ENCODE peak calls at places on chromosome 14, in eight cellular contexts. A, E, O, C, N, R, H and D are unnamed samples.

GRCh38 chr14:99718031-99718810 is 34.1 kb downstream of the CYP46A1 start:
- DNase-seq in H (no peak), A (no peak), O (no peak), N (no peak), E (peak; percentile 45), C (no peak), R (no peak), D (peak; percentile 1)

GRCh38 chr14:71666579-71667145 is 265.6 kb upstream of the RGS6 start:
- DNase-seq in H (no peak), N (no peak), C (no peak), O (no peak), R (no peak), A (no peak), E (no peak), D (no peak)

GRCh38 chr14:56199095-56199975 is 81.1 kb downstream of the PELI2 start:
- DNase-seq in E (no peak), O (no peak), C (no peak), A (no peak), H (no peak), N (no peak), R (peak; percentile 97), D (peak; percentile 62)

GRCh38 chr14:94398536-94398935 is 10.1 kb upstream of the SERPINA1 start:
- DNase-seq in N (no peak), E (no peak), A (no peak), C (no peak), O (no peak), R (no peak), H (no peak), D (no peak)

GRCh38 chr14:106883218-106883692 is 1356.9 kb downstream of the TMEM121 start:
- DNase-seq in R (peak; percentile 43), O (peak; percentile 1), C (peak; percentile 19), N (no peak), E (no peak), A (no peak), H (peak; percentile 27), D (no peak)

GRCh38 chr14:68564236-68564825 is 228.5 kb downstream of the ZFP36L1 start:
- DNase-seq in E (peak; percentile 25), H (no peak), O (no peak), A (no peak), C (no peak), R (no peak), N (no peak), D (no peak)

GRCh38 chr14:100641274-100641860 is 54.1 kb upstream of the BEGAIN start:
- DNase-seq in O (no peak), H (peak; percentile 60), A (no peak), C (no peak), E (no peak), R (peak; percentile 13), N (no peak), D (no peak)

GRCh38 chr14:32394038-32394437 is 64.9 kb downstream of the AKAP6 start:
- DNase-seq in E (no peak), O (no peak), R (no peak), N (no peak), C (no peak), H (no peak), A (no peak), D (no peak)

GRCh38 chr14:79580908-79581307 is 630.4 kb downstream of the DIO2 start:
- DNase-seq in O (no peak), N (no peak), C (no peak), R (no peak), H (no peak), E (no peak), A (no peak), D (no peak)

GRCh38 chr14:59075503-59075902 is 113.0 kb upstream of the DAAM1 start:
- DNase-seq in C (no peak), A (no peak), E (no peak), R (no peak), H (no peak), N (no peak), O (no peak), D (no peak)

GRCh38 chr14:101467181-101467926 is 93.9 kb upstream of the DIO3 start:
- DNase-seq in R (no peak), H (no peak), A (no peak), C (no peak), N (no peak), O (no peak), E (no peak), D (no peak)

GRCh38 chr14:59107819-59108218 is 80.6 kb upstream of the DAAM1 start:
- DNase-seq in N (peak; percentile 50), R (no peak), C (no peak), O (no peak), A (no peak), H (no peak), E (no peak), D (no peak)

GRCh38 chr14:22900088-22900799 is 17.2 kb downstream of the REM2 start:
- DNase-seq in R (peak; percentile 78), H (peak; percentile 72), A (peak; percentile 70), E (peak; percentile 86), O (peak; percentile 90), C (peak; percentile 80), N (peak; percentile 23), D (peak; percentile 83)

GRCh38 chr14:26379951-26380350 is 217.9 kb downstream of the NOVA1 start:
- DNase-seq in O (no peak), H (no peak), C (no peak), A (no peak), E (no peak), R (no peak), N (no peak), D (no peak)

GRCh38 chr14:20614038-20614840 is 23.1 kb upstream of the RNASE12 start:
- DNase-seq in N (no peak), O (no peak), C (peak; percentile 42), E (peak; percentile 64), H (no peak), R (peak; percentile 71), A (no peak), D (no peak)

GRCh38 chr14:22047105-22047504 is 373.5 kb upstream of the OR4E1 start:
- DNase-seq in O (peak; percentile 80), H (no peak), C (peak; percentile 34), R (no peak), A (no peak), N (peak; percentile 64), E (peak; percentile 76), D (peak; percentile 68)

DNA sequence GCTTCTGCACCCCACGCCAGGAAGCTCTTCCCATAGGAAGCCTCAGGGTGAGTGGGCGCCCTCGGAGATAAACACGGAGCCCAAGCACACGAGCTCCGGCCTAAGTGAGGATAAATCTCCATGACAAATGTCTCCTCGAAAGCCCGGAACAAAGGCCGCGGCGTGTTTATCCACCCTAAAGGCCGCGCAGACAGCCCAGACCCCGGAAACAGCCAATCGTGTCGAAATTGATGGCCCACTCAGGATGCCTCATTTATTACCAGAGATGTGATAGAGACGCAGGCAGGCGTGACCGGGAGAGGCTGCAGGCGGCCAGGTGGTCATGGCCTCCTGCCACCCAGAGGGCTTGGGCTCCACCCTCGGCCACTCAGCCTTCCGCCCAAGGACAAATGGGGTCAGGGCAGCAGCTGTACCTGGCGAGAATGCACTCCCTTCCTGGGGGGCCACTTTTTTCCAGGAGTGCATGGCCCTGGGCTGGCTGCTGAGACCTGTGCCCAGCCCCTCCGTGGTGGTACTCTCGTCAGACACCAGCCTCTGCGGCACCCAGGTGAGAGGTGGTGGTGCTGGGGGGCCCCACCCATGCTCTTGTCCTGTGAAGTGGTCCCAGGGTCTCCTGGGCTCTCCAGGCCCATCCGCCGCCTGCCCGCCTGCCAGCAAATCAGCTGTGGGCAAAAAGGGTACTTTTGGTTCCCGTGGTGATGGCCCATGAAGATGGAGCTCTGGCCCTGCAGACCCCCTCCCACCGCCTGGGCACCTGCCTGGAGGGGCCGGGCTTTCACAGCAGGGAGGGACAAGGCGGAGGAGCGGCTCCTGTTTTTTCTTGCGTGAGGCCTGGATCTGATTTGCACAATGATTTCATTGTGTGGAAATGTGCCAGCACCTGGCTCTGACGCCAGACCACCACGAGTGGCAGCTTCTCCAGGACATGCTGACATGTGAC is 211.5 kb upstream of the C14orf180 start:
- DNase-seq in N (no peak), E (no peak), H (peak; percentile 79), O (no peak), A (no peak), C (no peak), R (no peak), D (no peak)
- H3K27me3 ChIP-seq in N (peaks cover 41% of the 10 kb centered on the region), E (no peaks in the 10 kb centered on the region), H (no peaks in the 10 kb centered on the region), O (no peaks in the 10 kb centered on the region), A (no peaks in the 10 kb centered on the region), C (peaks cover 78% of the 10 kb centered on the region), R (no peaks in the 10 kb centered on the region), D (no peaks in the 10 kb centered on the region)

DNA sequence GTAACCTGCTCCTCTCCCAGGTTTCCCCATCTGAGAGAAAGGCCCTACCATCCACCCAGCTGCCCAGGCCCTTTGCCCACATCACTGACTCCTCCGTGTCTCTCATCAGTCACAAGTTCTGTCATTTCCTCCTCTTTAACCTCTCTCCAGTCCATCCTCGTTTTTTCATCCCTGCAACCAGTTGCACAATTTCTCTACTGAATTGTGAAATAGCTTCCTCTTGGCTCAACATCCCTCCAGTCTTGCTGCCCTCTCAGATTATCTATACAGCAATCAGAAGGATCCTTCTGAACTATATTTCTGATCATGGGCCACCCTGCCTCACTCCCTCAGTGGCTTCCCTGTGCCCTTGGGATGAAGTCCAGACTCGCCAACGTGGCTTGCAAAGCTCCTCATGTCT is 6.8 kb downstream of the FAM161B start:
- DNase-seq in O (no peak), E (no peak), R (peak; percentile 87), N (no peak), C (peak; percentile 58), A (no peak), H (no peak), D (peak; percentile 38)
- TF ChIP-seq EZH2phosphoT487 in O (no peak), E (no peak), R (no peak), N (no peak), C (no peak), A (no peak), H (no peak), D (no peak)

DNA sequence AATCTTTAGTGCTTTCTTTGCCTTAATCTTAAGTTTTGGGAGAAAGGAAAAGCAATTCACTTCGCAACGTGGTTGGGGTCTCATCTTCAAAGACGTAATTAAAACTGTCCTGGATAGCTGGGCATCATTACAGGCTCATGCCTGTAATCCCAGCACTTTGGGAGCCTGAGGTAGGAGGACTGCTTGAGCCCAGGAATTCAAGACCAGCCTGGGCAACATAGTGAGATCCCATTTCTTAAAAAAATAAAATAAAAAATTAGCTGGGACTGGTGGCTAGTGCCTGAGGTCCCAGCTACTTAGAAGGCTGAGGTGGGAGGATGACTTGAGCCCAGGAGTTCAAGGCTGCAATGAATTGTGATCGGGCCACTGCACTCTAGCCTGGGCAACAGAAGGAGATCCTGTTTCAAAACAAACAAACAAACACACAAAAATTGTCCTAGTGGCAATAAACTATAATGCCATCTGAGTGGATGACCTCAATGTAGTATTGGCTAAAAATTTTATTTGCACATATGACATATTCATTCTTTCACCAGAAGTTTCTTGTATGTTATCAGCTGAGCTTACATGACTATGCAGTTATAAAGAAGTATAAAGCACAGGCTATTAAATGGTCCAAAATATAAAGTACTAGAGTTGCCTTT is 1.6 kb upstream of the MNAT1 start:
- DNase-seq in E (no peak), N (no peak), O (no peak), C (peak; percentile 26), H (no peak), A (no peak), R (no peak), D (no peak)
- H3K27me3 ChIP-seq in E (peaks cover 10% of the 10 kb centered on the region), N (no peaks in the 10 kb centered on the region), O (no peaks in the 10 kb centered on the region), C (no peaks in the 10 kb centered on the region), H (no peaks in the 10 kb centered on the region), A (no peaks in the 10 kb centered on the region), R (no peaks in the 10 kb centered on the region), D (peaks cover 3% of the 10 kb centered on the region)

DNA sequence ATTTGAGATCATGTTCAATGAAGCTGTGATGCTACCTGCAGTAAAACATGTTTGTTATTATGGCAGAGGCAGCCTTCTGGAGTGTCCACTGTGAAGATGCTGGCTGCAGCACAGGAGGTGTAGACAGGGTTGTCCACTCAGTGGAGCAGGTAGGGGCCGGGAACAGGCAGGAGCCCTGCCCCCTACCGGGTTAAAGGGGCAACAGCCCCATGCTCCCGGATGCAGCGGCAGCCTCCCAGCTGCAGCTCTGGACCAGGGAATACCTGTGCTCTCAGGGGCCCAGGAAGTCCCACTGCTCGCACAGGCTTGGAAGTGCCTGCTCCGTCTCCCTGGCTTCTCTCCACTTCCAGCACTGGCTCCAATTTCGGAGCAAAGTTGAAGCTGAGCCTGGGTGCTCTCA is 401.6 kb downstream of the FOXG1 start:
- DNase-seq in C (no peak), H (peak; percentile 13), N (no peak), R (no peak), A (no peak), E (no peak), O (no peak), D (no peak)
- TF ChIP-seq EZH2phosphoT487 in C (no peak), H (no peak), N (no peak), R (no peak), A (no peak), E (no peak), O (no peak), D (no peak)